ENCODE peak calls at places on chromosomes 11 and 22, in five cellular contexts. A is brain microvascular endothelial cell, Z is testis, I is HepG2, T is stomach. R is an unnamed sample. For H3K27me3, the result is how much of the 10 kb centered on the place peaks cover.

GRCh38 chr22:20951151-20951931 is 15.7 kb upstream of the AIFM3 start:
- DNase-seq in T (no peak), Z (no peak), A (no peak), I (peak), R (no peak)

GRCh38 chr11:81377418-81377817 is 1356.2 kb downstream of the FAM181B start:
- DNase-seq in I (no peak), Z (no peak), A (no peak), T (no peak), R (no peak)

GRCh38 chr11:70755410-70756158 is 357.3 kb downstream of the CTTN start:
- DNase-seq in A (peak), T (peak), I (peak), Z (peak), R (peak)

GRCh38 chr11:134518616-134519389 is 106.8 kb upstream of the B3GAT1 start:
- DNase-seq in Z (no peak), A (no peak), T (no peak), I (no peak), R (no peak)

GRCh38 chr11:93099811-93100210 is 98.0 kb downstream of the SLC36A4 start:
- DNase-seq in A (peak), Z (no peak), I (no peak), T (no peak), R (no peak)

GRCh38 chr22:24315367-24315781 is 44.7 kb downstream of the SPECC1L start:
- DNase-seq in I (peak), Z (no peak), T (no peak), A (no peak), R (no peak)

GRCh38 chr11:111602865-111603632 is 800 bp downstream of the SIK2 start:
- DNase-seq in T (peak), Z (peak), A (peak), I (no peak), R (no peak)

GRCh38 chr11:113992459-113993105 is 17.7 kb downstream of the HTR3A start:
- DNase-seq in Z (no peak), A (no peak), I (no peak), T (no peak), R (no peak)

GRCh38 chr22:41557401-41558240 is 3.2 kb upstream of the CSDC2 start:
- DNase-seq in I (peak), T (peak), Z (peak), A (peak), R (peak)

GRCh38 chr11:134074346-134074745 is 5.5 kb downstream of the JAM3 start:
- DNase-seq in I (no peak), A (peak), Z (peak), T (no peak), R (no peak)

GRCh38 chr11:32154275-32154674 is 63.4 kb downstream of the RCN1 start:
- DNase-seq in I (no peak), A (peak), T (no peak), Z (no peak), R (no peak)

GRCh38 chr11:39435641-39436040 is 2023.8 kb downstream of the LRRC4C start:
- DNase-seq in T (no peak), I (no peak), A (no peak), Z (no peak), R (no peak)
- H3K27ac ChIP-seq in T (no peak), I (no peak), A (no peak), Z (no peak), R (no peak)

GRCh38 chr11:65646921-65647701 is 9.2 kb downstream of the SIPA1 start:
- DNase-seq in T (peak), Z (no peak), A (no peak), I (no peak), R (peak)
- H3K4me3 ChIP-seq in T (peak), Z (peak), A (peak), I (no peak), R (no peak)

GRCh38 chr11:64489831-64490441 is 101.1 kb upstream of the SLC22A12 start:
- DNase-seq in I (peak), T (peak), Z (peak), A (peak), R (peak)
- H3K27me3 ChIP-seq in I (half or more), T (half or more), Z (under half), A (under half), R (under half)

GRCh38 chr11:76622481-76623094 is 48.0 kb downstream of the LRRC32 start:
- DNase-seq in I (no peak), T (no peak), A (no peak), Z (no peak), R (peak)

GRCh38 chr11:76624515-76625379 is 45.8 kb downstream of the LRRC32 start:
- DNase-seq in Z (no peak), A (no peak), T (no peak), I (no peak), R (peak)

GRCh38 chr11:76621866-76622265 is 48.7 kb downstream of the LRRC32 start:
- DNase-seq in I (no peak), A (peak), T (no peak), Z (no peak), R (peak)

GRCh38 chr11:76623884-76624419 is 46.6 kb downstream of the LRRC32 start:
- DNase-seq in A (no peak), T (no peak), I (no peak), Z (no peak), R (peak)

DNA sequence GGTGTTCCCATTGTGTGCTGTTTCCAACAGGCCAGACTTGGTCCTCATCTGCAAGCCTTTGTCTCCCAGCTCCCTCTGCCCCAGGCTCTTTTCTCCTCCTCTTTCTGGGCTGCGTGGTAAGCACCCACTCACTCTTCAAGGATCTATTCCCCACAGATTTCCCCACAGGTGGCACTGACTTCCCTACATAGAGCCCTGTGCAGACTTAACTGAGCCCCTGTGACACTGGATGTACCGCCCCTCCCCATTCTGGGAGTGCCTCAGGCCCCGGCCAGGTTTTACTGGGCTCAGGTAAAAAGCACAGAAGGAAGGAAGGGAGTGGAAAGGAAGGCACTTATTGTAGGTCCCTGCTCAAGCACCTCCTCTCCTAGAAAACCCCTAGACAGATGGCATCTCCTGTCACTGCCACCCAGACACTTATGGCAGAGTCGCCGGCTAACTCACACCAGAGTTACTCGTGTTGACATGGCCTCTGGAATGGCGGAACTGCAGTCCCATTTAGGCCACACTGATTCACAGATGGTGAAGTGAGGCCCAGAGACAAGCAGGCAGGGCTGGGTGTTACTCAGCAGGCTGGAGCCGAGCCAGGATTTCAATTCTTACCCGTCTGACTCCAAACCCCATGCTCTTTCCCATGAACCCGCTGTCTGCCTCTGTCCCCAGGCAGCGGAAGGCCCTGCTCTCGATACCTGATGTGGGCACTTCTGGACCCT is 47.2 kb downstream of the LRRC32 start:
- DNase-seq in Z (no peak), A (peak), T (no peak), I (no peak), R (peak)
- H3K27ac ChIP-seq in Z (no peak), A (peak), T (no peak), I (no peak), R (no peak)